ENCODE peak calls at places on chromosomes 16 and 17, in ten cellular contexts. X, P, R, Y, E, T, B, S, N and A are unnamed samples.

GRCh38 chr17:50280068-50280467 is 5.8 kb downstream of the TMEM92 start:
- DNase-seq in E (peak), R (no peak), B (no peak), N (no peak), T (no peak), Y (no peak), S (no peak), X (no peak), P (no peak), A (no peak)

GRCh38 chr17:34151081-34151480 is 104.0 kb upstream of the CCL2 start:
- DNase-seq in N (no peak), B (no peak), S (no peak), R (no peak), X (no peak), E (no peak), P (no peak), Y (no peak), T (no peak), A (no peak)

GRCh38 chr16:83762141-83763024 is 45.4 kb upstream of the HSBP1 start:
- DNase-seq in X (no peak), P (no peak), Y (no peak), S (no peak), B (no peak), N (no peak), T (no peak), E (no peak), R (no peak), A (no peak)

GRCh38 chr17:80460286-80460881 is 16.0 kb downstream of the NPTX1 start:
- DNase-seq in N (no peak), S (no peak), R (no peak), T (no peak), E (no peak), B (no peak), X (no peak), P (no peak), Y (no peak), A (no peak)

GRCh38 chr17:59105852-59106462 is 723 bp downstream of the TRIM37 start:
- DNase-seq in N (peak), E (peak), S (no peak), B (peak), X (peak), R (peak), Y (peak), P (peak), T (peak), A (peak)

GRCh38 chr16:88628512-88628974 is 9.8 kb upstream of the IL17C start:
- DNase-seq in T (no peak), N (no peak), P (peak), X (no peak), E (no peak), B (no peak), R (no peak), Y (peak), S (no peak), A (no peak)

GRCh38 chr16:28475221-28475620 is 3.1 kb upstream of the NPIPB7 start:
- DNase-seq in X (no peak), N (no peak), T (no peak), S (no peak), E (no peak), P (no peak), R (no peak), Y (no peak), B (no peak), A (no peak)

GRCh38 chr16:89193021-89193575 is 7.2 kb downstream of the SLC22A31 start:
- DNase-seq in Y (no peak), X (no peak), P (peak), B (no peak), S (peak), T (peak), E (peak), N (no peak), R (no peak), A (no peak)

GRCh38 chr17:39963826-39964225 is 1.0 kb downstream of the GSDMA start:
- DNase-seq in P (no peak), N (no peak), T (no peak), X (no peak), R (no peak), E (no peak), Y (no peak), S (no peak), B (no peak), A (no peak)

GRCh38 chr16:30183961-30184429 is 593 bp downstream of the CORO1A start:
- DNase-seq in Y (no peak), N (no peak), R (no peak), P (peak), E (no peak), S (peak), X (peak), B (no peak), T (peak), A (peak)

GRCh38 chr17:57534863-57535651 is 210.0 kb downstream of the CCDC182 start:
- DNase-seq in R (no peak), E (peak), S (no peak), X (no peak), T (no peak), B (no peak), Y (no peak), N (no peak), P (no peak), A (no peak)

GRCh38 chr17:33389506-33390141 is 96.5 kb upstream of the ASIC2 start:
- DNase-seq in T (no peak), S (no peak), X (no peak), R (no peak), E (no peak), N (no peak), Y (no peak), B (no peak), P (no peak), A (no peak)

GRCh38 chr17:55601874-55602364 is 90.7 kb upstream of the SMIM36 start:
- DNase-seq in P (peak), B (no peak), Y (peak), S (peak), E (peak), T (no peak), N (no peak), R (no peak), X (peak), A (no peak)

GRCh38 chr16:57091200-57091989 is 988 bp upstream of the CPNE2 start:
- DNase-seq in B (no peak), Y (no peak), P (no peak), S (peak), N (no peak), R (no peak), T (no peak), E (no peak), X (no peak), A (no peak)

GRCh38 chr16:66508261-66508913 is 41.5 kb downstream of the TK2 start:
- DNase-seq in E (peak), X (no peak), B (no peak), N (no peak), P (no peak), Y (no peak), T (no peak), S (no peak), R (no peak), A (no peak)

GRCh38 chr16:4442371-4442770 is 16.7 kb downstream of the DNAJA3 start:
- DNase-seq in N (no peak), B (no peak), S (no peak), R (no peak), Y (no peak), E (no peak), X (no peak), T (no peak), P (no peak), A (no peak)

GRCh38 chr17:48649741-48650140 is 23.6 kb upstream of the HOXB9 start:
- DNase-seq in P (no peak), R (no peak), S (no peak), T (no peak), X (no peak), E (no peak), N (no peak), B (no peak), Y (no peak), A (no peak)

GRCh38 chr17:261640-262039 is 80.2 kb upstream of the DOC2B start:
- DNase-seq in P (no peak), N (no peak), X (no peak), T (no peak), B (no peak), R (no peak), Y (no peak), S (no peak), E (no peak), A (no peak)

GRCh38 chr16:84851192-84852127 is 31.7 kb downstream of the CRISPLD2 start:
- DNase-seq in P (no peak), B (no peak), R (no peak), Y (no peak), X (no peak), E (peak), S (no peak), T (no peak), N (no peak), A (no peak)

GRCh38 chr17:31549525-31550388 is 158.3 kb downstream of the RAB11FIP4 start:
- DNase-seq in T (peak), B (peak), R (peak), P (peak), E (peak), S (peak), Y (peak), N (peak), X (peak), A (peak)

GRCh38 chr17:29084476-29085148 is 41.7 kb downstream of the PIPOX start:
- DNase-seq in X (no peak), Y (no peak), S (no peak), B (no peak), E (no peak), P (no peak), R (no peak), N (peak), T (no peak), A (no peak)

GRCh38 chr16:19881028-19881427 is 3.6 kb downstream of the GPRC5B start:
- DNase-seq in R (no peak), P (no peak), X (no peak), T (no peak), S (no peak), N (no peak), B (no peak), E (no peak), Y (no peak), A (no peak)

GRCh38 chr17:59723041-59723440 is 15.6 kb downstream of the VMP1 start:
- DNase-seq in X (no peak), S (no peak), E (no peak), P (no peak), B (no peak), N (no peak), R (no peak), T (no peak), Y (no peak), A (no peak)

GRCh38 chr17:36946726-36947091 is 2.0 kb upstream of the AATF start:
- DNase-seq in N (no peak), P (no peak), S (no peak), Y (no peak), X (no peak), R (no peak), E (no peak), T (no peak), B (no peak), A (no peak)

GRCh38 chr16:81583893-81584705 is 139.5 kb downstream of the CMIP start:
- DNase-seq in X (no peak), B (no peak), R (no peak), S (no peak), E (peak), Y (no peak), P (no peak), N (no peak), T (no peak), A (no peak)

GRCh38 chr16:83273504-83274173 is 534.1 kb upstream of the HSBP1 start:
- DNase-seq in B (no peak), T (no peak), E (no peak), P (no peak), R (no peak), X (no peak), S (no peak), Y (no peak), N (no peak), A (no peak)

GRCh38 chr16:2328428-2328827 is 12.1 kb downstream of the ABCA3 start:
- DNase-seq in N (no peak), Y (no peak), R (no peak), E (no peak), T (no peak), P (no peak), B (no peak), X (no peak), S (no peak), A (no peak)

GRCh38 chr16:48734220-48734619 is 124.2 kb upstream of the N4BP1 start:
- DNase-seq in R (no peak), E (no peak), T (no peak), Y (no peak), B (no peak), S (no peak), X (no peak), N (no peak), P (no peak), A (no peak)

GRCh38 chr17:74523308-74523707 is 8.0 kb downstream of the CD300LB start:
- DNase-seq in N (no peak), R (no peak), Y (no peak), E (no peak), T (no peak), P (no peak), X (no peak), B (no peak), S (no peak), A (no peak)

GRCh38 chr16:75236736-75237397 is 14.6 kb downstream of the BCAR1 start:
- DNase-seq in S (no peak), T (peak), Y (no peak), B (no peak), E (no peak), R (no peak), N (no peak), P (no peak), X (no peak), A (no peak)

GRCh38 chr17:63035695-63036094 is 69.7 kb downstream of the TANC2 start:
- DNase-seq in N (no peak), E (no peak), B (no peak), P (no peak), X (no peak), S (no peak), T (no peak), R (no peak), Y (no peak), A (no peak)

GRCh38 chr17:37614391-37614790 is 5.2 kb upstream of the SYNRG start:
- DNase-seq in B (no peak), X (no peak), E (no peak), S (no peak), P (no peak), N (no peak), Y (no peak), R (no peak), T (no peak), A (no peak)